ENCODE peak calls at places on chromosomes 7 and 10, in six cellular contexts. J is endothelial cell of umbilical vein; A is CD8-positive, alpha-beta T cell; P is left lung; V is iPS DF 6.9; N is body of pancreas. C is an unnamed sample. For H3K4me1, the result is how much of the 10 kb centered on the place peaks cover.

GRCh38 chr10:86547291-86547690 is 25.7 kb upstream of the WAPL start:
- DNase-seq in J (no peak), A (no peak), N (no peak), P (no peak), V (no peak), C (no peak)

GRCh38 chr10:88216976-88217375 is 353.6 kb downstream of the PTEN start:
- DNase-seq in N (no peak), P (no peak), A (no peak), V (no peak), J (no peak), C (no peak)

GRCh38 chr7:25392571-25393338 is 164.5 kb upstream of the NPVF start:
- DNase-seq in J (no peak), A (no peak), P (no peak), V (no peak), N (peak), C (no peak)

GRCh38 chr7:155285423-155286220 is 12.1 kb upstream of the INSIG1 start:
- DNase-seq in V (no peak), J (no peak), P (no peak), N (no peak), A (no peak), C (no peak)

GRCh38 chr10:3192856-3193635 is 20.5 kb upstream of the PITRM1 start:
- DNase-seq in J (peak), A (peak), N (peak), P (no peak), V (no peak), C (peak)

GRCh38 chr10:85610381-85611092 is 756.1 kb downstream of the GRID1 start:
- DNase-seq in V (no peak), J (no peak), N (no peak), P (peak), A (no peak), C (no peak)

GRCh38 chr10:80553436-80553835 is 15.7 kb downstream of the SH2D4B start:
- DNase-seq in P (no peak), J (no peak), V (no peak), A (no peak), N (no peak), C (no peak)

GRCh38 chr10:6579193-6579903 is 728 bp downstream of the PRKCQ start:
- DNase-seq in P (no peak), J (no peak), N (peak), A (no peak), V (no peak), C (no peak)

GRCh38 chr10:23095966-23096813 is 811 bp downstream of the MSRB2 start:
- DNase-seq in A (peak), V (no peak), J (peak), P (peak), N (peak), C (peak)

GRCh38 chr7:17617380-17617779 is 318.9 kb downstream of the AHR start:
- DNase-seq in N (no peak), A (no peak), J (no peak), V (no peak), P (no peak), C (no peak)
- H3K4me1 ChIP-seq in N (under half), A (under half), J (under half), V (under half), P (under half), C (under half)

GRCh38 chr10:130968511-130968910 is 343.0 kb downstream of the TCERG1L start:
- DNase-seq in J (no peak), A (no peak), P (no peak), N (no peak), V (no peak), C (no peak)
- H3K27ac ChIP-seq in J (no peak), A (no peak), P (no peak), N (no peak), V (no peak), C (no peak)

DNA sequence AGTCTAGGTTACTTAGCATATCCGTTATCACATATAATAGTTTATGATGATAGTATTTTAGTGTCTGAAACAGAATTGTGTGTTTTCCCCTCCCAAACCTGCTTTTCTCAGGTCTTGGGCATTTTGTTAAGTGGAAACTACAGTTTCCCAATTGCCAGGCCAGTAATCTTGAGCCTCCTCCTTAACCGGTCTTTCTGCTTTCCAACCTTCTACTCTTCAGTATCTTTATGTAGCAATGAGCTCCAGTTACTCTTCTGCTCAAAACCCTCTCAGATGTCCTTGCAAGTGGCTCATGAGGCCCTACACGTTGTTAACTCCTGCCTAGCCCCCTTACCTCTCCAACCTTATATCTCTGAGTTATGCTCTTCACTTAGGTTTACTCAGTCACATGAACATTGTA is 22.0 kb downstream of the WAC start:
- DNase-seq in J (no peak), N (no peak), P (no peak), A (no peak), V (no peak), C (no peak)
- H3K4me1 ChIP-seq in J (under half), N (half or more), P (half or more), A (half or more), V (under half), C (under half)

GRCh38 chr7:99143522-99143852 is 421 bp downstream of the SMURF1 start:
- DNase-seq in N (no peak), P (no peak), J (no peak), A (no peak), V (no peak), C (no peak)
- H3K27ac ChIP-seq in N (peak), P (peak), J (peak), A (peak), V (no peak), C (peak)

GRCh38 chr10:79147796-79148451 is 79.2 kb downstream of the ZMIZ1 start:
- DNase-seq in N (peak), P (no peak), V (no peak), A (no peak), J (no peak), C (no peak)
- H3K4me1 ChIP-seq in N (half or more), P (half or more), V (under half), A (half or more), J (half or more), C (half or more)

DNA sequence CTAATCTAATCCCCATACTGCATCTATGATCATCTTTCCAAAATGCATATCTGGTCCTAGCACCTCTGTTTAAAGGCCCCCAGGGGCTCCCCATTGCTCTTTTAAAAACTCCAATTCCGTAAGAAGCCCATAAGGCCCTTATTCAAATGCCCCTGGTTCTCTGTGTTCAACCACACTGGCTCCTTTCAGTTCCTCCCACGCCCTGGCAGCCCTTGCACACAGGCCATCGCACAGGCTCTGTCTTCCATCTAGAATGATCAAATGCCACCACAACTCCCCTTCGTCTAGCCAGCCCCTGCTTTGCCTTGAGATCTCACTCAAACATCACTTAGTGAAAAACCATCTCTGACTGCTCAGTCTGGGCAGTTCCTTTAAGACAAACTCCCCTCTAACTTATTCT is 112.9 kb upstream of the LYZL2 start:
- DNase-seq in A (no peak), N (no peak), V (no peak), P (no peak), J (no peak), C (no peak)
- H3K27ac ChIP-seq in A (no peak), N (no peak), V (no peak), P (no peak), J (no peak), C (no peak)

GRCh38 chr10:28906011-28906411 is 228.7 kb downstream of the BAMBI start:
- DNase-seq in J (no peak), A (no peak), V (no peak), P (no peak), N (no peak), C (no peak)
- H3K4me1 ChIP-seq in J (under half), A (under half), V (under half), P (under half), N (under half), C (under half)

DNA sequence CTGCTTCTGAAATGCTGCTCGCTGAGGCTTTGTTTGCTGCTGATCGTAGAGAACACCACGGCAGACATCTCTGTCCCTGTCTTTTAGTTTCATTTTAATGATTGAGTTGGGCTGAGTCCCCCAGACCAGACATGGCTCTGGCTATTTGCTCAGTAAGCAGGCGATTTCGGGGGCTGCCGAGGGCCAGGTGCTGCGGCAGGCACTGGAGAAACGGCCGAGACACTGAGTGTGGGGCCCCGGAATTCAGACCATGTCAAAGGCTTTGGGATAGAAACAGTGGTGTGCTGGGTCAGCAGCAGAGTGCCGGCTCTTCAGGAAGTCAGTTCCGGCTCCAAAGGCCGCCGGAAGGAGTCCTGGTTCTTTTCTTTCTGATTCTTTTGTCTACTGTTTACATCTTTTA is 5.0 kb downstream of the LRRC27 start:
- DNase-seq in A (no peak), P (no peak), N (no peak), V (no peak), J (peak), C (peak)
- H3K27ac ChIP-seq in A (peak), P (peak), N (peak), V (no peak), J (peak), C (peak)

DNA sequence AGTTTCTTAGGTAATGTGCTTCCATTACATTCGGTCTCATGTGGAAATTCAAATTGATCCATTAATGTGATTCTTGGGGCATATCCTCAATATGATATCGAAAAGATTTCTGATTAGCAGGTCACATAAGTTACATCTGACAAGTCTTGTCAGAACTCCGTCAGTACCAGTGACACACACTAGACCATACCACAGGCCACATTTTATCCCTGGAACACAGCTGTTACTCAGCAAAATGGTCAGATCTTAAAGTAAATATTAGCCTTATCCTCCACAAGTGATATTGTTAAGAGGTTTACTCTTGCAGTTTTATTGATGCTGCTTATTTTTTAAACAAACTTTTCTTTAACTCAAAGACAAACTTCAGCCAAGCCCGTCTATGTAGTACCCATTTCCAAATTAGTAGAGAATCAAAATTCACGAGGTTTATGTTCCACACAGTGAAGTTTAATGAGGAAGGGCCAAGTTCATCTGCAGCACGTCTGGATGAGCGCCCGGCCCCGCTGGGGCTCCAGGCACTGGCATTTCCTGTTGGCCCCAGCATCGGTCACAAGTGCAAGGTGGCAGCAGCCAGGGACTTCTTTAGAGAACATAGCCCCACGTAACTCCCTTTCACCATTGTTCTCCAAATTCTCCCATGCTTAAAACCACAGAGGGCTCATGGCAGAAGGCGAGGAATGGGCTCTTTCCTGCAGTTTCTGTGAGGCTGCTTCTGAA is 132.2 kb downstream of the VIPR2 start:
- DNase-seq in V (no peak), P (peak), A (no peak), J (no peak), N (peak), C (peak)
- H3K4me1 ChIP-seq in V (under half), P (under half), A (under half), J (under half), N (under half), C (under half)

DNA sequence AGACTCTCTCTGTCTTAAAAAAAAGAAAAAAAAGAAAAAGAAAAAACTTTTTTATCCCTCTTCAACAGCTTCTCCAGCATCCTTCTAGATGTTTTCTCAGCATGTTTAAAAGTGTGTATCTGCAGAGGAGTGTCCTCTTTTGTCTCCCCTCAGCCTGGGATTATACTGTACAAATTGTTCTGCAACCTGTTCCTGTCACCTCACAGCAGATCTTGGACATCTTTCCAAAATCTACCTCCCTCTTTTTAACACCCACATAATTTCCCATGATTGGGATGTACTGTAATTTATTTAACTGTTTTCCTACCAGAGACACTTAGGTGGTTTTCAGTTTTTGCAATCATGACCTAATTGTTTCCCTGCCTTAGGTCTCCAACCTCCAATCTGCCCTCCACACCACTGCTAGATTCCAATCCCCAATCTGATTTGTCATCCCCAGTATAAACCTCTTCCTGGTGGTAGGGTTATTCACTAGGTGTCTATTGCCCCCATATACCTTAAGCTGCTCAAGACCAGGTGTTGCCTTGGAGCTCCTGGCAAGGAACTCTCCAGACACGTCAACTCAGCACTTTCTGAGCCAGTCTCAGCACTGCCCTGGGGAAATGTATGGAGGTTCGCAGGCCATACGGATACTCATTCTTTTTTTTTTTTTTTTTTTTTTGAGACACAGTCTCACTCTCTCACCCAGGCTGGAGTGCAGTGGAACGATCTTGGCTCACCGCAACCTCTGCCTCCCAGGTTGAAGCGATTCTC is 17.6 kb upstream of the DDIT4 start:
- DNase-seq in V (no peak), A (no peak), J (no peak), N (no peak), P (peak), C (no peak)
- H3K27ac ChIP-seq in V (no peak), A (no peak), J (no peak), N (peak), P (peak), C (no peak)

C was measured in GM23248.